ENCODE peak calls at places on chromosome 12, in nine cellular contexts. D is psoas muscle; X is RPMI8226; M is M059J; L is fibroblast of pulmonary artery; U is activated effector memory CD4-positive, alpha-beta T cell treated with Interleukin-2 at 50 U/mL for 16 hours; R is HT1080; F is NCI-H1092 treated with DMSO at 0.1 percent for 48 hours; C is stromal cell of bone marrow. K is an unnamed sample.

GRCh38 chr12:112973016-112973711 is 5.2 kb upstream of the OAS2 start:
- DNase-seq in D (no peak), X (no peak), M (no peak), L (no peak), U (no peak), R (no peak), F (no peak), C (no peak), K (no peak)

GRCh38 chr12:47814539-47815170 is 5.0 kb downstream of the HDAC7 start:
- DNase-seq in D (no peak), X (no peak), M (no peak), L (no peak), U (no peak), R (no peak), F (no peak), C (no peak), K (no peak)

GRCh38 chr12:128818065-128819022 is 5.4 kb downstream of the SLC15A4 start:
- DNase-seq in D (no peak), X (peak), M (peak), L (peak), U (no peak), R (peak), F (no peak), C (no peak), K (no peak)

GRCh38 chr12:77349703-77350102 is 284.3 kb upstream of the E2F7 start:
- DNase-seq in D (no peak), X (no peak), M (peak), L (no peak), U (no peak), R (no peak), F (no peak), C (no peak), K (no peak)

GRCh38 chr12:127295630-127296029 is 971.3 kb upstream of the TMEM132C start:
- DNase-seq in D (no peak), X (no peak), M (no peak), L (no peak), U (no peak), R (no peak), F (no peak), C (no peak), K (no peak)

GRCh38 chr12:72578327-72578726 is 306.2 kb downstream of the TRHDE start:
- DNase-seq in D (no peak), X (no peak), M (no peak), L (no peak), U (no peak), R (no peak), F (no peak), C (no peak), K (no peak)

GRCh38 chr12:113105606-113106271 is 29.8 kb downstream of the RASAL1 start:
- DNase-seq in D (no peak), X (no peak), M (no peak), L (no peak), U (no peak), R (no peak), F (no peak), C (no peak), K (no peak)

GRCh38 chr12:68291396-68292036 is 38.1 kb upstream of the IL22 start:
- DNase-seq in D (no peak), X (no peak), M (peak), L (no peak), U (no peak), R (no peak), F (no peak), C (no peak), K (no peak)

GRCh38 chr12:103858953-103859601 is 18.0 kb upstream of the NT5DC3 start:
- DNase-seq in D (peak), X (no peak), M (peak), L (peak), U (no peak), R (peak), F (no peak), C (peak), K (peak)

GRCh38 chr12:31479516-31480210 is 111.3 kb downstream of the DENND5B start:
- DNase-seq in D (no peak), X (no peak), M (no peak), L (no peak), U (no peak), R (no peak), F (no peak), C (no peak), K (no peak)

GRCh38 chr12:79818856-79819255 is 116.0 kb downstream of the PPP1R12A start:
- DNase-seq in D (no peak), X (no peak), M (no peak), L (peak), U (no peak), R (no peak), F (no peak), C (peak), K (peak)

GRCh38 chr12:4997939-4998338 is 45.7 kb upstream of the KCNA5 start:
- DNase-seq in D (peak), X (no peak), M (peak), L (peak), U (no peak), R (peak), F (no peak), C (peak), K (no peak)

GRCh38 chr12:29516431-29516875 is 19.0 kb upstream of the OVCH1 start:
- DNase-seq in D (no peak), X (no peak), M (peak), L (peak), U (no peak), R (peak), F (no peak), C (no peak), K (no peak)

GRCh38 chr12:123306200-123306599 is 34.5 kb upstream of the CDK2AP1 start:
- DNase-seq in D (no peak), X (no peak), M (no peak), L (no peak), U (no peak), R (no peak), F (no peak), C (no peak), K (no peak)

GRCh38 chr12:19130224-19131019 is 889 bp downstream of the PLEKHA5 start:
- DNase-seq in D (peak), X (no peak), M (peak), L (no peak), U (no peak), R (peak), F (peak), C (no peak), K (no peak)

GRCh38 chr12:6362383-6362782 is 13.0 kb downstream of the SCNN1A start:
- DNase-seq in D (peak), X (no peak), M (no peak), L (no peak), U (no peak), R (peak), F (no peak), C (no peak), K (no peak)

GRCh38 chr12:94276725-94277124 is 128.3 kb downstream of the PLXNC1 start:
- DNase-seq in D (no peak), X (no peak), M (no peak), L (no peak), U (no peak), R (no peak), F (no peak), C (no peak), K (no peak)

GRCh38 chr12:61754214-61754613 is 506.0 kb upstream of the USP15 start:
- DNase-seq in D (no peak), X (no peak), M (no peak), L (no peak), U (no peak), R (no peak), F (no peak), C (no peak), K (no peak)

GRCh38 chr12:64010069-64010686 is 165.7 kb downstream of the SRGAP1 start:
- DNase-seq in D (no peak), X (no peak), M (peak), L (peak), U (no peak), R (peak), F (no peak), C (peak), K (no peak)

GRCh38 chr12:53198470-53199110 is 8.5 kb downstream of the ITGB7 start:
- DNase-seq in D (no peak), X (no peak), M (no peak), L (no peak), U (no peak), R (no peak), F (no peak), C (no peak), K (no peak)

GRCh38 chr12:64608901-64609542 is 1.3 kb upstream of the RASSF3 start:
- DNase-seq in D (no peak), X (peak), M (peak), L (peak), U (peak), R (peak), F (no peak), C (no peak), K (no peak)

GRCh38 chr12:132761032-132761910 is at the start of gene ANKLE2:
- DNase-seq in D (peak), X (peak), M (peak), L (peak), U (peak), R (peak), F (no peak), C (peak), K (no peak)

GRCh38 chr12:131825146-131825892 is 2.9 kb upstream of the MMP17 start:
- DNase-seq in D (no peak), X (peak), M (peak), L (peak), U (no peak), R (no peak), F (no peak), C (peak), K (no peak)

GRCh38 chr12:109244043-109244442 is 65.0 kb downstream of the FOXN4 start:
- DNase-seq in D (no peak), X (no peak), M (no peak), L (no peak), U (no peak), R (no peak), F (no peak), C (no peak), K (peak)

GRCh38 chr12:39931231-39931630 is 174.7 kb downstream of the SLC2A13 start:
- DNase-seq in D (no peak), X (peak), M (no peak), L (no peak), U (no peak), R (no peak), F (no peak), C (no peak), K (no peak)

GRCh38 chr12:18895946-18896345 is 158.0 kb downstream of the CAPZA3 start:
- DNase-seq in D (no peak), X (no peak), M (peak), L (no peak), U (no peak), R (no peak), F (no peak), C (no peak), K (no peak)

GRCh38 chr12:101759396-101760047 is 20.3 kb upstream of the SYCP3 start:
- DNase-seq in D (no peak), X (peak), M (peak), L (peak), U (no peak), R (peak), F (no peak), C (peak), K (no peak)

GRCh38 chr12:6295187-6295811 is 15.2 kb upstream of the PLEKHG6 start:
- DNase-seq in D (no peak), X (no peak), M (peak), L (peak), U (no peak), R (peak), F (no peak), C (peak), K (peak)

GRCh38 chr12:122291431-122291830 is 25.1 kb upstream of the VPS33A start:
- DNase-seq in D (no peak), X (no peak), M (no peak), L (no peak), U (no peak), R (no peak), F (no peak), C (no peak), K (no peak)

GRCh38 chr12:96400631-96401060 is 407 bp upstream of the CDK17 start:
- DNase-seq in D (no peak), X (no peak), M (peak), L (peak), U (no peak), R (peak), F (peak), C (no peak), K (no peak)

GRCh38 chr12:110338754-110339153 is 57.7 kb downstream of the ATP2A2 start:
- DNase-seq in D (no peak), X (no peak), M (peak), L (peak), U (no peak), R (peak), F (no peak), C (no peak), K (no peak)

GRCh38 chr12:69042970-69043369 is 110.0 kb upstream of the CPM start:
- DNase-seq in D (no peak), X (no peak), M (no peak), L (no peak), U (no peak), R (no peak), F (no peak), C (no peak), K (no peak)